ENCODE peak calls at places on chromosome 10, in five cellular contexts. F, K, H, Y and G are unnamed samples.

GRCh38 chr10:28837613-28838390 is 160.5 kb downstream of the BAMBI start:
- DNase-seq in H (no peak), Y (no peak), K (peak), F (no peak), G (no peak)

GRCh38 chr10:62040896-62041295 is 139.4 kb downstream of the ARID5B start:
- DNase-seq in K (no peak), H (no peak), F (no peak), Y (no peak), G (peak)

GRCh38 chr10:132774905-132775863 is 10.8 kb downstream of the NKX6-2 start:
- DNase-seq in Y (peak), K (no peak), H (peak), F (no peak), G (no peak)

GRCh38 chr10:70448236-70448635 is 6.8 kb upstream of the NODAL start:
- DNase-seq in Y (no peak), H (no peak), K (no peak), F (no peak), G (no peak)

GRCh38 chr10:26640391-26640790 is 57.1 kb upstream of the PDSS1 start:
- DNase-seq in H (no peak), Y (no peak), K (no peak), F (no peak), G (no peak)

GRCh38 chr10:94364480-94364879 is 1.7 kb upstream of the NOC3L start:
- DNase-seq in F (no peak), Y (no peak), H (no peak), K (no peak), G (no peak)

GRCh38 chr10:77571490-77571889 is 66.1 kb downstream of the KCNMA1 start:
- DNase-seq in H (no peak), K (no peak), Y (no peak), F (no peak), G (no peak)

GRCh38 chr10:99370993-99371392 is 41.8 kb downstream of the CNNM1 start:
- DNase-seq in H (peak), Y (no peak), K (peak), F (no peak), G (no peak)